ENCODE peak calls at places on chromosome 9, in nine cellular contexts. Q is naive thymus-derived CD4-positive, alpha-beta T cell; Y is CD8-positive, alpha-beta T cell; Z is adrenal gland; E is left ventricle myocardium inferior; T is prostate gland; I is CD8-positive, alpha-beta memory T cell; B is SJSA1; U is tibial nerve. H is an unnamed sample.

GRCh38 chr9:109889456-109889855 is 109.5 kb downstream of the PALM2AKAP2 start:
- DNase-seq in Q (no peak), Y (no peak), Z (no peak), E (no peak), T (peak; percentile 50), I (no peak), B (no peak), U (no peak), H (no peak)

GRCh38 chr9:106449528-106449927 is 413.4 kb upstream of the ZNF462 start:
- DNase-seq in Q (no peak), Y (no peak), Z (no peak), E (no peak), T (no peak), I (no peak), B (no peak), U (no peak), H (no peak)

GRCh38 chr9:35318741-35319140 is 156.9 kb downstream of the UNC13B start:
- DNase-seq in Q (no peak), Y (no peak), Z (no peak), E (no peak), T (no peak), I (no peak), B (no peak), U (no peak), H (no peak)

GRCh38 chr9:20343325-20343724 is 279.0 kb downstream of the MLLT3 start:
- DNase-seq in Q (no peak), Y (no peak), Z (no peak), E (no peak), T (no peak), I (no peak), B (no peak), U (no peak), H (no peak)

GRCh38 chr9:3125602-3126392 is 281.9 kb upstream of the PUM3 start:
- DNase-seq in Q (no peak), Y (no peak), Z (no peak), E (no peak), T (no peak), I (no peak), B (no peak), U (no peak), H (no peak)

GRCh38 chr9:82117528-82117927 is 129.0 kb downstream of the SPATA31D1 start:
- DNase-seq in Q (no peak), Y (no peak), Z (no peak), E (no peak), T (no peak), I (no peak), B (no peak), U (no peak), H (no peak)

GRCh38 chr9:114850871-114851270 is 45.0 kb upstream of the TNFSF15 start:
- DNase-seq in Q (no peak), Y (no peak), Z (no peak), E (no peak), T (no peak), I (no peak), B (no peak), U (no peak), H (no peak)

GRCh38 chr9:113578279-113578865 is 114.8 kb downstream of the RGS3 start:
- DNase-seq in Q (no peak), Y (no peak), Z (no peak), E (peak; percentile 14), T (no peak), I (no peak), B (no peak), U (no peak), H (no peak)

GRCh38 chr9:15509931-15510788 is 610 bp downstream of the PSIP1 start:
- DNase-seq in Q (peak; percentile 70), Y (peak; percentile 71), Z (no peak), E (peak; percentile 38), T (peak; percentile 8), I (peak; percentile 62), B (peak; percentile 4), U (no peak), H (no peak)

GRCh38 chr9:109117856-109118801 is 1.6 kb downstream of the TMEM245 start:
- DNase-seq in Q (peak; percentile 40), Y (peak; percentile 54), Z (peak; percentile 92), E (no peak), T (no peak), I (peak; percentile 18), B (peak; percentile 15), U (no peak), H (no peak)

GRCh38 chr9:23342296-23342695 is 483.7 kb downstream of the ELAVL2 start:
- DNase-seq in Q (no peak), Y (no peak), Z (no peak), E (no peak), T (no peak), I (no peak), B (no peak), U (no peak), H (no peak)

GRCh38 chr9:5446451-5447236 is 3.7 kb upstream of the CD274 start:
- DNase-seq in Q (no peak), Y (no peak), Z (no peak), E (no peak), T (no peak), I (no peak), B (no peak), U (no peak), H (no peak)

GRCh38 chr9:126500600-126501382 is 112.9 kb upstream of the LMX1B start:
- DNase-seq in Q (peak; percentile 43), Y (peak; percentile 61), Z (peak; percentile 92), E (peak; percentile 76), T (peak; percentile 62), I (peak; percentile 54), B (peak; percentile 37), U (peak; percentile 46), H (peak; percentile 80)

DNA sequence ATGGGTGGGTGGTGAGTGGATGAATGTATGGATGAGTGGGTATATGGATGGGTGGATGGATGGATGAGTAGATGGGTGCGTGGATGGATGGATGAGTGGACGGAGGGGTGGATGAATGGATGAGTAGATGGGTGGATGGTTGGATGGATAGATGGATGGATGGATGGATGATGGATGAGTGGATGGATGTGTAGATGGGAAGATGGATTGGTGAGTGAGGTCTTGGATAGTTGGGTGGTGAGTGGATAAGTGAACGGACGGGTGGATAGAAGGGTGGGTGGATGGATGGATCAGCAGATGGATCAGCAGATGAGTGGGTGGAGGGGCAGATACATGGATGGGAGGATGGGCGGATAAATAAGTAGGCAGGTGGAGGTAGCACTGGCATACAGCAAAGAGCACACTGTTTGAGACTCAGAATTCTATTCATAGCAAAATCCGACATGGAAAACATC is 163.5 kb downstream of the C9orf50 start:
- DNase-seq in Q (no peak), Y (no peak), Z (no peak), E (no peak), T (no peak), I (no peak), B (no peak), U (no peak), H (no peak)
- H3K27me3 ChIP-seq in Q (no peaks in the 10 kb centered on the region), Y (no peaks in the 10 kb centered on the region), Z (no peaks in the 10 kb centered on the region), E (no peaks in the 10 kb centered on the region), T (no peaks in the 10 kb centered on the region), I (no peaks in the 10 kb centered on the region), B (no peaks in the 10 kb centered on the region), U (no peaks in the 10 kb centered on the region), H (no peaks in the 10 kb centered on the region)

DNA sequence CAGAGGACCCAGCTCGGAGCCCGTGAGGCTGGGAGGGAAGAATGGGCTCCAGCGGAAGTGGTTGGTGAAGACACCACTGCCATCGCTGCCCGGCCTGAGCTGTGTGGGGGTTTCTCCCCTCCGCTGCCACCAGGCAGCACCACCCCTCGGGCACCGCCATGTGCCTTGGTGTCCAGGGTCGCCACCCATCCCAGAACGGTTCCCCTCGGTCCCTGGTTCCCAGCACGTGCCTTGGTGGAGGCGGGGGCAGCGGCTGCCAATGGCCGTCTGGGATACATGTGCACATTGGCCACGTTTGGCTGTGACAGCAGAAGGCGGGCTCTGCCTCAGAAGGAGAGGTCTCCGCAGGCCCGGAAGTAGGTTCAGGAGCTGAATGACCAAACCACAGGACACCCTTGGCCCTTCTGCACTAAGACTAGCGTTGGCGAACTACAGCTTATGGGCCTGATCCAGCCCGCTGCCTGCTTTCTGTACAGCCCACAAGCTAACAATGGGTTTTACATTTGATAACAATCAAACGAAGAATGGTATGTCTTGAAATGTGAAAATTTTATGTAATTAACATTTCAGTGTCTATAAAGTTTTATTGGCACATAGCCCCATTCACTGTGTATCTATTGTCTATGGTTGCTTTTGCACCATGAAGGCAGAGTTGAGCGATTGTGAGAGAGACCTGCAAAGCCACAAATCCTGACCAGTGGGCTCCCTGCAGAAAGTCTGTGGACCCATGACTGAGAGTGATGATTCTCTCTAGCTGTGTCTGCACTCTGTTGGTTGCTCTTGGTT is 91.7 kb upstream of the RAPGEF1 start:
- DNase-seq in Q (no peak), Y (no peak), Z (no peak), E (no peak), T (no peak), I (no peak), B (no peak), U (no peak), H (no peak)
- H3K4me1 ChIP-seq in Q (no peaks in the 10 kb centered on the region), Y (no peaks in the 10 kb centered on the region), Z (no peaks in the 10 kb centered on the region), E (no peaks in the 10 kb centered on the region), T (no peaks in the 10 kb centered on the region), I (no peaks in the 10 kb centered on the region), B (no peaks in the 10 kb centered on the region), U (no peaks in the 10 kb centered on the region), H (peaks cover 1% of the 10 kb centered on the region)

DNA sequence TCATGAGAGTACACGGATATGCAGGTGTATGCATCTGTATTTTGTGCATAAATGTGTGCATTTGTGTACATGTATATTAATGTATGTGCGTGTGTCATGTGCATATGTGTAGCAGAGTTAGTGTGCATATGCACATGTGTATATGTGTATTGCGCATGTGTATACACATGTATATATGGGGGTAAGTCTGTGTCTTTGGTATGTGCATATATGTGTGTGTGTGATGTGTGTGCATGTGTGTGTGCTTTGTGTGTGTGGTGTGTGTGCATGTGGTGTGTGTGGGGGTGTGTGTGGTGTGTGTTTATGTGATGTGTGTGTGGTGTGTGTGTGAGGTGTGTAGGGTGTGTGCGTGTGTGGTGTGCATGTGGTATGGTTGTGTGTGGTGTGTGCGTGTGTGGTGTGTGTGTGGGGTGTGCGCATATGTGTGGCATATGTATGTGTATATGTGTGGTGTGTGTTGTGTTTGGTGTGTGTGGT is 13.1 kb upstream of the CTSL start:
- DNase-seq in Q (no peak), Y (no peak), Z (no peak), E (no peak), T (no peak), I (no peak), B (peak; percentile 22), U (no peak), H (no peak)
- H3K27ac ChIP-seq in Q (no peak overlapping the region), Y (no peak overlapping the region), Z (peak overlapping the region; percentile 75), E (peak overlapping the region; percentile 81), T (no peak overlapping the region), I (no peak overlapping the region), B (peak overlapping the region; percentile 87), U (no peak overlapping the region), H (no peak overlapping the region)

DNA sequence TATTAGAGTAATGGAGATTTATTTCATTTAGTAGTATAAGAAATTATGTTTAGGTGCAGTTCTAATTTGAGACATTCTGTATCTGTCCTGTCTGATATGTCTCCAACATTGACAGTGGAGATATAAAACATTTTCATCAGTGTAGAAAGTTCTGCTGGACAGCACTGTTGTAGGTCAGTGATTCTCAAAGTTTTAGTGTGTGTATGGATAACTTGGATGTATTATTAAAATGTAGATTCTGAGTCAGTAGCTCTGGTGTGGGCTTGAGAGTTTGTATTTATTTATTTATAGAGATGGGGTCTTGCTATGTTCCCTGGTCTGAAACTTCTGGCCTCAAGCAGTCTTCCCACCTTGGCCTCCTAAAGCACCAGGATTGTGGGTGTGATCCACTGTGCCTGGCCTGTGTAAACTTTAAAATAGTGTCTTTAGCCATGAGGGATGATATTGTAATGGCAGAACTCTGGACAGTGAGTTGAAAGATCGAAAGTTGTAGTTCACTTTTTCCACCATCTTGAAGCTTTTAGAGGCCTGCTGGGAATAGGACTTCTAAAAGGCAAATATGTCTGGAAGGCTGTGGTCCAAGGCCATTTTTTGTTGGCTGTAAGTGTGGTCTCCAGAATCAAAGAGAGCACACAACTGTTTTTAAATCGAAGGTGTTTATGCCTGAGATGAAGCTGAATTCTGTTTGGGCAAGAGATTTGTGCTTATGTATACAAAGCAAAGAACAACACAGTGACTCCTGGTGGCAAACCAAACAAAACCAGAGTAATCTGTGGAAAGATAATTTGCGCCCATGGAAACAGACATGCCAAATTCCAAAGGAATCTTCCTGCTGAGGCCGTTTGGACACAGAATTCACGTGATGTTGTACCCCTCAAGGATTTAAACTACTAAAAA is 12.4 kb downstream of the UBAP1 start:
- DNase-seq in Q (no peak), Y (no peak), Z (no peak), E (no peak), T (no peak), I (no peak), B (peak; percentile 28), U (no peak), H (no peak)
- H3K27me3 ChIP-seq in Q (no peaks in the 10 kb centered on the region), Y (no peaks in the 10 kb centered on the region), Z (no peaks in the 10 kb centered on the region), E (no peaks in the 10 kb centered on the region), T (no peaks in the 10 kb centered on the region), I (no peaks in the 10 kb centered on the region), B (no peaks in the 10 kb centered on the region), U (no peaks in the 10 kb centered on the region), H (no peaks in the 10 kb centered on the region)